ENCODE peak calls at places on chromosome 12, in eight cellular contexts. S is upper lobe of right lung; P is stomach; B is OCI-LY7; I is GM23248; X is left lung; U is HL-60; M is naive thymus-derived CD4-positive, alpha-beta T cell. Z is an unnamed sample.

GRCh38 chr12:78571953-78572352 is 292.6 kb upstream of the SYT1 start:
- DNase-seq in S (no peak), P (no peak), B (no peak), I (no peak), X (no peak), U (no peak), M (no peak), Z (no peak)

GRCh38 chr12:76863005-76863670 is 15.7 kb downstream of the CSRP2 start:
- DNase-seq in S (no peak), P (no peak), B (no peak), I (peak), X (no peak), U (no peak), M (no peak), Z (no peak)

GRCh38 chr12:90679674-90680073 is 275.3 kb downstream of the CCER1 start:
- DNase-seq in S (no peak), P (no peak), B (no peak), I (no peak), X (no peak), U (no peak), M (no peak), Z (no peak)

GRCh38 chr12:131693149-131693548 is 17.7 kb upstream of the SFSWAP start:
- DNase-seq in S (no peak), P (peak), B (no peak), I (no peak), X (no peak), U (no peak), M (no peak), Z (no peak)

GRCh38 chr12:89571481-89572190 is 45.8 kb upstream of the POC1B start:
- DNase-seq in S (no peak), P (no peak), B (no peak), I (peak), X (no peak), U (no peak), M (no peak), Z (no peak)

GRCh38 chr12:89779090-89779489 is 70.5 kb upstream of the ATP2B1 start:
- DNase-seq in S (no peak), P (no peak), B (no peak), I (no peak), X (no peak), U (no peak), M (no peak), Z (no peak)

GRCh38 chr12:14207946-14208612 is 157.4 kb upstream of the ATF7IP start:
- DNase-seq in S (no peak), P (peak), B (no peak), I (no peak), X (no peak), U (no peak), M (no peak), Z (no peak)

GRCh38 chr12:87266305-87266704 is 762.9 kb downstream of the C12orf50 start:
- DNase-seq in S (no peak), P (no peak), B (no peak), I (peak), X (no peak), U (no peak), M (no peak), Z (no peak)

GRCh38 chr12:97639702-97640101 is 177.1 kb downstream of the RMST start:
- DNase-seq in S (no peak), P (no peak), B (no peak), I (no peak), X (no peak), U (no peak), M (no peak), Z (no peak)

GRCh38 chr12:123384318-123384993 is 524 bp downstream of the KMT5A start:
- DNase-seq in S (no peak), P (no peak), B (peak), I (peak), X (peak), U (no peak), M (no peak), Z (no peak)

GRCh38 chr12:91574391-91574790 is 391.8 kb upstream of the DCN start:
- DNase-seq in S (no peak), P (no peak), B (no peak), I (peak), X (no peak), U (no peak), M (no peak), Z (no peak)

GRCh38 chr12:110744176-110744575 is 1.5 kb upstream of the PPP1CC start:
- DNase-seq in S (no peak), P (no peak), B (no peak), I (peak), X (no peak), U (no peak), M (no peak), Z (peak)

GRCh38 chr12:58681730-58682129 is 238.6 kb downstream of the LRIG3 start:
- DNase-seq in S (no peak), P (no peak), B (no peak), I (no peak), X (no peak), U (no peak), M (no peak), Z (no peak)

GRCh38 chr12:127355061-127355820 is 911.7 kb upstream of the TMEM132C start:
- DNase-seq in S (no peak), P (no peak), B (no peak), I (peak), X (no peak), U (no peak), M (no peak), Z (no peak)

GRCh38 chr12:79360936-79361335 is 329.8 kb downstream of the PAWR start:
- DNase-seq in S (no peak), P (no peak), B (no peak), I (no peak), X (no peak), U (no peak), M (no peak), Z (no peak)

GRCh38 chr12:95633049-95633545 is 81.8 kb upstream of the USP44 start:
- DNase-seq in S (peak), P (peak), B (no peak), I (peak), X (no peak), U (peak), M (no peak), Z (peak)

GRCh38 chr12:111155020-111155419 is 213.9 kb downstream of the PHETA1 start:
- DNase-seq in S (no peak), P (no peak), B (no peak), I (no peak), X (no peak), U (no peak), M (no peak), Z (no peak)

GRCh38 chr12:31817120-31817519 is 88.3 kb upstream of the AMN1 start:
- DNase-seq in S (no peak), P (no peak), B (no peak), I (no peak), X (no peak), U (no peak), M (no peak), Z (no peak)

GRCh38 chr12:18651525-18651924 is 86.3 kb downstream of the PLCZ1 start:
- DNase-seq in S (no peak), P (no peak), B (no peak), I (peak), X (no peak), U (no peak), M (no peak), Z (no peak)

GRCh38 chr12:2057041-2057792 is 4.4 kb downstream of the CACNA1C start:
- DNase-seq in S (no peak), P (peak), B (peak), I (peak), X (peak), U (no peak), M (no peak), Z (no peak)

GRCh38 chr12:57185906-57186508 is 30.6 kb upstream of the NXPH4 start:
- DNase-seq in S (no peak), P (no peak), B (no peak), I (no peak), X (no peak), U (no peak), M (no peak), Z (no peak)

GRCh38 chr12:116317986-116318737 is 40.7 kb upstream of the MED13L start:
- DNase-seq in S (peak), P (peak), B (no peak), I (no peak), X (peak), U (no peak), M (no peak), Z (no peak)

GRCh38 chr12:103840399-103840880 is 594 bp downstream of the NT5DC3 start:
- DNase-seq in S (peak), P (no peak), B (peak), I (peak), X (peak), U (no peak), M (no peak), Z (peak)

GRCh38 chr12:132506730-132507538 is 17.0 kb downstream of the FBRSL1 start:
- DNase-seq in S (peak), P (peak), B (no peak), I (peak), X (peak), U (no peak), M (peak), Z (no peak)

GRCh38 chr12:1873531-1874149 is 44.8 kb downstream of the CACNA2D4 start:
- DNase-seq in S (no peak), P (no peak), B (no peak), I (no peak), X (no peak), U (no peak), M (no peak), Z (no peak)

GRCh38 chr12:89414851-89415250 is 62.5 kb upstream of the DUSP6 start:
- DNase-seq in S (no peak), P (no peak), B (no peak), I (peak), X (no peak), U (no peak), M (no peak), Z (no peak)

DNA sequence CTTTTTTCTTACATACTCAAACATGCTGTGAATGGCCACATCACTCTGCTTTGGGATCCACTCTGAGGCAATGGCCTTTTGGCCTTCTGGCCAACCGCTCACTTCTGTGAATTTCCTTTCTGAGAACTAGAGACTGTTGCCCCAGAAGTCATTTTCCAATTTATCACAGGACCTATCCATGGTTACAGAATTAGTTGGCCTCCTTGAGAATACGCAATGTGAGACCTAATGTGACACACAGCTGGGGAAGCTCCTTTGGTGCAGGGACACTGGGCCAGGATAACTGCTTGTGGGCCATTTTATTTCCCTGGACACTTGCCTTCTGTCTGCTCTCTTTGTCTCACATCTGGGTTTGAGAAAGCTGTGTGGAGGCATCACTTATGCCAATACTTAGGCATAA is 50.6 kb downstream of the IGF1 start:
- DNase-seq in S (no peak), P (no peak), B (no peak), I (no peak), X (no peak), U (no peak), M (no peak), Z (no peak)
- H3K27ac ChIP-seq in S (peak), P (no peak), B (no peak), I (no peak), X (no peak), U (no peak), M (no peak), Z (no peak)

GRCh38 chr12:630656-631632 is 32.3 kb downstream of the NINJ2 start:
- DNase-seq in S (peak), P (peak), B (no peak), I (no peak), X (peak), U (peak), M (peak), Z (no peak)
- H3K27ac ChIP-seq in S (peak), P (peak), B (no peak), I (peak), X (peak), U (peak), M (peak), Z (peak)

DNA sequence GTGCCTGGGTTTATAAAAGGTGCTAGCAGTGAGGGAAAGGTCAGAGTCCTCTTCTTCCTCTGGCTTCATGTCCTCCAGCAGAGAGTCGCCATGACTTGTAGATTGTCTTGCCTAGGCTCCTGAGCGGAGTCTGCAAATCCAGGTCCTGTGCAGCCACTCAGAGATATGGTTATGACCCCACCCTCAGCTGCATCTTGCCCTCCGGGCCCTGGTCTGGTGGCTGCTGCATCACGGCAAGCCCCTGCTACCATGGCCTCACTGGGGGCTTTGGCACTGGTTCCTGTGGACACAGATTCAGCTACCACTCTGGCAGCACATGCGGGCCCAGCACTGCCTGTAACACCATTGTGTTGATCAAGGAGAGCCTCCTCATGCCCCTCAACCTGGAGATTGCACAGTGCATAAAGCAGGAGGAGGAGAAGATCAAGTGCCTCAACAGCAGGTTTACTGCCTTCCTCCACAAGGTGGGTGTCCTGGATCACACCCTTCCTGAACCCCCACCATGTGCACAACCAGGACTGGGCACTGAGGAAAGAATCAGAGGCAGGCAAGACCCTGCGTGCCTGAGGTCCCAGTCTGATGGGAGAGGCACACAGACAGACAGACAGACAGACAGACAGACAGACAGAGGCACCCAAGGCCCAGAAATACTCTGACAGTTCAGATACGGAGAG is 10.5 kb upstream of the KRT86 start:
- DNase-seq in S (peak), P (no peak), B (no peak), I (no peak), X (no peak), U (no peak), M (no peak), Z (peak)
- H3K27ac ChIP-seq in S (no peak), P (no peak), B (no peak), I (no peak), X (no peak), U (no peak), M (no peak), Z (no peak)

DNA sequence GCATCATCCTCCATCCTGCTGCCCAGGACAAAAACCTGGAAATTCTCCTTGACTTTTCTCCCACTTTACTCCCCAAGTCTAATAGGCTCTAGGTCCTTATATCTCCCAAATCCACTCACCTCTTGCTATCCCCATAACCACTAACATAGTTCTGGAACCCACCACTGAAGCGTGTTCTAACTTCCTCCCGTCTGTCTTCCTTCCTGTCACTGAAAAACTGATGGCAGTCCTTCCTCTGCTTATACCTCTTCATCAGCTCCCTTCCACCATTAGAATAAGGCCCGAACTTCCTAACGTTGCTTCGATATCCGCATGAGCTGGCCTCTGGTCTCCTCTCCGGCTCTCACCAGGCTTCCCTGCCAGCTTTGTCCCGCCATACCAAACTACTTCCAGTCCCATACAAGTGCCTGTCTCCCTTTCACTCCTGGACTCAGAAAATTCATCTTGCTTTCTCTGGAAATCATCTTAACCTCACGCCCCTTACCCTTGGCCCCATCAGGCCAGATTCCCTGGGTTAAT is 63.0 kb upstream of the BCL2L14 start:
- DNase-seq in S (no peak), P (no peak), B (no peak), I (no peak), X (no peak), U (no peak), M (no peak), Z (no peak)
- H3K27ac ChIP-seq in S (no peak), P (no peak), B (peak), I (no peak), X (no peak), U (peak), M (no peak), Z (no peak)

Z was measured in RWPE2.